ENCODE peak calls at places on chromosomes 5 and 9, in four cellular contexts. One of them, this sample, is unnamed.

GRCh38 chr5:151052834-151053233 is 28.0 kb downstream of the TNIP1 start:
- DNase-seq in GM12878: no peak
- DNase-seq in A549: no peak
- DNase-seq in K562: no peak
- DNase-seq in this sample: no peak

GRCh38 chr5:171413153-171413910 is 6.1 kb upstream of the FGF18 start:
- DNase-seq in GM12878: no peak
- DNase-seq in A549: no peak
- DNase-seq in K562: no peak
- DNase-seq in this sample: no peak

GRCh38 chr5:66958126-66958983 is 238.2 kb downstream of the CD180 start:
- DNase-seq in GM12878: no peak
- DNase-seq in A549: no peak
- DNase-seq in K562: no peak
- DNase-seq in this sample: peak

GRCh38 chr5:135163391-135163790 is 129.4 kb upstream of the PITX1 start:
- DNase-seq in GM12878: no peak
- DNase-seq in A549: no peak
- DNase-seq in K562: no peak
- DNase-seq in this sample: no peak

GRCh38 chr5:9644630-9645029 is 14.5 kb upstream of the TAS2R1 start:
- DNase-seq in GM12878: no peak
- DNase-seq in A549: no peak
- DNase-seq in K562: no peak
- DNase-seq in this sample: peak

GRCh38 chr5:162187371-162187770 is 119.8 kb downstream of the GABRG2 start:
- DNase-seq in GM12878: no peak
- DNase-seq in A549: no peak
- DNase-seq in K562: no peak
- DNase-seq in this sample: no peak

GRCh38 chr9:82424599-82424998 is 436.0 kb downstream of the SPATA31D1 start:
- DNase-seq in GM12878: no peak
- DNase-seq in A549: no peak
- DNase-seq in K562: no peak
- DNase-seq in this sample: no peak

GRCh38 chr9:131405429-131405828 is 11.5 kb downstream of the PRRC2B start:
- DNase-seq in GM12878: no peak
- DNase-seq in A549: no peak
- DNase-seq in K562: peak
- DNase-seq in this sample: peak

GRCh38 chr9:14907360-14907685 is 2.9 kb downstream of the FREM1 start:
- DNase-seq in GM12878: no peak
- DNase-seq in A549: no peak
- DNase-seq in K562: no peak
- DNase-seq in this sample: no peak

GRCh38 chr5:133828727-133829126 is 139.7 kb downstream of the C5orf15 start:
- DNase-seq in GM12878: no peak
- DNase-seq in A549: no peak
- DNase-seq in K562: no peak
- DNase-seq in this sample: no peak

GRCh38 chr9:79104951-79105350 is 466.8 kb upstream of the TLE4 start:
- DNase-seq in GM12878: no peak
- DNase-seq in A549: no peak
- DNase-seq in K562: no peak
- DNase-seq in this sample: no peak

GRCh38 chr9:79107911-79108676 is 463.7 kb upstream of the TLE4 start:
- DNase-seq in GM12878: no peak
- DNase-seq in A549: no peak
- DNase-seq in K562: no peak
- DNase-seq in this sample: peak

GRCh38 chr9:79104216-79104615 is 467.5 kb upstream of the TLE4 start:
- DNase-seq in GM12878: no peak
- DNase-seq in A549: no peak
- DNase-seq in K562: no peak
- DNase-seq in this sample: no peak
- TF ChIP-seq USF2 in GM12878: no peak
- TF ChIP-seq USF2 in A549: no peak
- TF ChIP-seq USF2 in K562: no peak
- TF ChIP-seq USF2 in this sample: no peak

GRCh38 chr5:123154857-123155467 is 65.9 kb downstream of the PRDM6 start:
- DNase-seq in GM12878: no peak
- DNase-seq in A549: no peak
- DNase-seq in K562: no peak
- DNase-seq in this sample: no peak

GRCh38 chr5:123163225-123163876 is 74.3 kb downstream of the PRDM6 start:
- DNase-seq in GM12878: no peak
- DNase-seq in A549: no peak
- DNase-seq in K562: no peak
- DNase-seq in this sample: no peak

GRCh38 chr5:123155511-123155923 is 66.5 kb downstream of the PRDM6 start:
- DNase-seq in GM12878: no peak
- DNase-seq in A549: no peak
- DNase-seq in K562: no peak
- DNase-seq in this sample: no peak

GRCh38 chr5:123156577-123157296 is 67.7 kb downstream of the PRDM6 start:
- DNase-seq in GM12878: no peak
- DNase-seq in A549: no peak
- DNase-seq in K562: no peak
- DNase-seq in this sample: peak

DNA sequence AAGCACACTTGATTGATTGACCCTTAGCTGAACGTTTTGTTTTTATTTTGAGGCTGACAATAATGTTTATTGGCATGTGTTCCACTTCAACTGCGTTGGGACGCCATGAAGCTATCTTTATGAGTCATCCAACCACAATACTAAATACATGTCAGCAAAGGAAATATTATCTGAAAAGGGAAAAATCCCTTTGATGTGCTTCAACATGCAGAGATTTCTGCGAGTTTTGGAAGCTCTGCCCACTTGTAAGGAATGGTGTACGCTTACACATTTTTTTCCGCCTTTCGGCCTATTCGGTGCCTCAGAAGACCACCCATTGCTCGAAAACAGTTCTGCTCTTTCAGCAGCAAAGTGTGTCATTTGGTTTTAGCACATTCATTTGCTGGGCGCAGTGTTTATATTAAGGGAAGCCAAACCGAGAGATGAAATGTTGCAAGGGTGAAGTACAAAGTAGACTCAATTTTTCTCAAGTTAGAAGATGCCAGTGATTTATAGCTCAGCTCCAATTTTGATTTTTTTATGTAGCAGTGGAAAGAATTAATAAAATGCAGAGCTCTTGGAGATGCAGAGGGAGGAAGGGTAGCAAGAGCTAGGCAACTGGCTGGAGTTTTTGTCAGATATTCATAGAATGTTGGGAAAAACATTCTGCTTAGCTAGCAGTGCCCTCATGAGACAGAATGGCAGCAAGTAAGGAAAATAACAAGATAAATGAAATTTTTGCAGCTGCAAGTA is 68.9 kb downstream of the PRDM6 start:
- DNase-seq in GM12878: no peak
- DNase-seq in A549: no peak
- DNase-seq in K562: no peak
- DNase-seq in this sample: peak
- TF ChIP-seq SMC3 in GM12878: no peak
- TF ChIP-seq SMC3 in A549: no peak
- TF ChIP-seq SMC3 in K562: no peak
- TF ChIP-seq SMC3 in this sample: peak

GRCh38 chr9:113257863-113258262 is 17.5 kb downstream of the CDC26 start:
- DNase-seq in GM12878: no peak
- DNase-seq in A549: no peak
- DNase-seq in K562: no peak
- DNase-seq in this sample: no peak

GRCh38 chr9:113250807-113251206 is 24.6 kb downstream of the CDC26 start:
- DNase-seq in GM12878: no peak
- DNase-seq in A549: no peak
- DNase-seq in K562: no peak
- DNase-seq in this sample: no peak

GRCh38 chr9:113258282-113258681 is 17.1 kb downstream of the CDC26 start:
- DNase-seq in GM12878: no peak
- DNase-seq in A549: no peak
- DNase-seq in K562: no peak
- DNase-seq in this sample: no peak

GRCh38 chr9:113255431-113255830 is 19.9 kb downstream of the CDC26 start:
- DNase-seq in GM12878: no peak
- DNase-seq in A549: no peak
- DNase-seq in K562: no peak
- DNase-seq in this sample: no peak

DNA sequence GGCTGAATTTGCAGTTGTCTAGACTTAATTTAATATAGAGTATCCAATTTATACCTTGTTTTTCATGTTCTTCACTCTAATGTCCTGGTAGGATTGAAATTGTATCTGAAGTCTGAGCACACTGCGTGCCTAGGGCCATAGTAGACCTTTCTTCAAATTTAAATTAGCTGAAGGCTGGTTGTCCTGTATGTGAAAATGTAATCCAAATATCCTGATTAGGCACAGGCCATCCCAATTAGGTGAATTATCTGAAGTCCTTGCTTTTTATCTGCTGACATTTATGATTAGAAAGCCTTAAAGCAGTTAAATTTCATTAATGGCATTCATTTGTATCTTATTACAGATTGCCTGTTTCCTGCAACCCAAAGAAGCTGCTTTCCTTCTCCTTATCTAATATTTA is 20.4 kb downstream of the CDC26 start:
- DNase-seq in GM12878: no peak
- DNase-seq in A549: no peak
- DNase-seq in K562: no peak
- DNase-seq in this sample: no peak
- TF ChIP-seq ELK1 in GM12878: no peak
- TF ChIP-seq ELK1 in A549: no peak
- TF ChIP-seq ELK1 in K562: no peak
- TF ChIP-seq ELK1 in this sample: no peak

DNA sequence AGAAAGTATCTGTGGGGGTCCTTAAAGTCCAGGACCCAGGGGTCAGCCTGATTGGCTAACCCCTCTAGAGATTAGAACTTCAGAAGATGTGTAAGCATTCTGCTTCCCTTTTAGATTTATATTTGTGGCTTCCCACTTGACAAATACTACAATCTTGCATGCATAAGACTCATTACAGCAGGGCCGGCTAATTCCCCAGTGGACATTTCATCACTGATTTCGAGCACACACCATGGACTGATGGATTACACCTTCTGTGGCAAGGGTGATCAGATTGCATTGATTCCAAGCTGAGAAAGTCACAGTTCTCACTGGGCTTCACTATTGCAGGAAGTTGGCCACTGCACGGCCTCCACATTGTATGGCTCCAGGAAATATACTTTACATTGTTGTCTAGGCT is 65.8 kb upstream of the DAPK1 start:
- DNase-seq in GM12878: no peak
- DNase-seq in A549: no peak
- DNase-seq in K562: no peak
- DNase-seq in this sample: no peak
- TF ChIP-seq USF2 in GM12878: no peak
- TF ChIP-seq USF2 in A549: no peak
- TF ChIP-seq USF2 in K562: no peak
- TF ChIP-seq USF2 in this sample: no peak